ENCODE peak calls at places on chromosomes 2 and 18, in seven cellular contexts. S is trophoblast cell, M is H1, N is IMR-90, Z is H9, R is mesenchymal stem cell, X is neuronal stem cell. O is an unnamed sample.

GRCh38 chr2:1022178-1022577 is 71.5 kb downstream of the SNTG2 start:
- DNase-seq in S (no peak), M (no peak), N (no peak), Z (no peak), R (no peak), X (no peak), O (peak)

GRCh38 chr2:178066324-178066723 is 6.3 kb downstream of the PDE11A start:
- DNase-seq in S (no peak), M (no peak), N (no peak), Z (no peak), R (no peak), X (no peak), O (no peak)

GRCh38 chr2:6576312-6576711 is 289.4 kb downstream of the CMPK2 start:
- DNase-seq in S (peak), M (no peak), N (peak), Z (no peak), R (peak), X (no peak), O (no peak)

GRCh38 chr18:9708057-9708881 is at the start of gene RAB31:
- DNase-seq in S (peak), M (peak), N (peak), Z (peak), R (peak), X (peak), O (peak)

GRCh38 chr2:112048887-112049286 is 6.2 kb upstream of the TMEM87B start:
- DNase-seq in S (peak), M (no peak), N (peak), Z (no peak), R (peak), X (peak), O (peak)

GRCh38 chr2:11710210-11710609 is 36.2 kb upstream of the LPIN1 start:
- DNase-seq in S (peak), M (no peak), N (peak), Z (no peak), R (peak), X (no peak), O (no peak)

GRCh38 chr18:3151379-3152264 is 68.1 kb downstream of the MYOM1 start:
- DNase-seq in S (peak), M (no peak), N (peak), Z (no peak), R (peak), X (peak), O (peak)

GRCh38 chr2:208945719-208946280 is 478.0 kb upstream of the MAP2 start:
- DNase-seq in S (no peak), M (no peak), N (no peak), Z (no peak), R (no peak), X (no peak), O (no peak)

GRCh38 chr2:207692206-207693065 is 19.0 kb upstream of the CCNYL1 start:
- DNase-seq in S (peak), M (peak), N (peak), Z (peak), R (peak), X (peak), O (peak)

GRCh38 chr18:48605408-48605845 is 66.6 kb downstream of the CTIF start:
- DNase-seq in S (no peak), M (peak), N (peak), Z (peak), R (peak), X (no peak), O (peak)

GRCh38 chr2:64291181-64291580 is 147.0 kb upstream of the PELI1 start:
- DNase-seq in S (no peak), M (no peak), N (peak), Z (no peak), R (peak), X (no peak), O (no peak)

GRCh38 chr2:97970300-97971060 is 25.3 kb downstream of the TMEM131 start:
- DNase-seq in S (no peak), M (no peak), N (no peak), Z (no peak), R (no peak), X (no peak), O (no peak)

GRCh38 chr2:41847744-41848441 is 199.9 kb upstream of the PKDCC start:
- DNase-seq in S (no peak), M (no peak), N (peak), Z (no peak), R (peak), X (no peak), O (no peak)

GRCh38 chr2:16012626-16013501 is 72.5 kb downstream of the MYCN start:
- DNase-seq in S (peak), M (peak), N (no peak), Z (peak), R (no peak), X (no peak), O (peak)

GRCh38 chr2:143690204-143690603 is 561.0 kb downstream of the ARHGAP15 start:
- DNase-seq in S (no peak), M (no peak), N (no peak), Z (no peak), R (no peak), X (no peak), O (no peak)

GRCh38 chr2:123500988-123501387 is 524.1 kb upstream of the CNTNAP5 start:
- DNase-seq in S (no peak), M (no peak), N (no peak), Z (no peak), R (peak), X (no peak), O (no peak)

GRCh38 chr2:133766164-133766832 is 198.0 kb upstream of the NCKAP5 start:
- DNase-seq in S (no peak), M (no peak), N (peak), Z (no peak), R (no peak), X (no peak), O (no peak)

GRCh38 chr2:157032019-157032418 is 225.5 kb upstream of the GALNT5 start:
- DNase-seq in S (peak), M (no peak), N (peak), Z (no peak), R (peak), X (no peak), O (no peak)

GRCh38 chr2:23465138-23465537 is 80.2 kb downstream of the KLHL29 start:
- DNase-seq in S (no peak), M (no peak), N (no peak), Z (no peak), R (no peak), X (no peak), O (no peak)
- H3K4ac ChIP-seq in S (no peak), M (no peak), N (no peak), Z (no peak), R (no peak), X (no peak), O (no peak)

GRCh38 chr2:44087037-44087713 is 81.5 kb upstream of the PPM1B start:
- DNase-seq in S (peak), M (peak), N (peak), Z (peak), R (peak), X (peak), O (peak)
- H3K9ac ChIP-seq in S (no peak), M (peak), N (peak), Z (peak), R (peak), X (no peak), O (peak)

GRCh38 chr2:113217455-113218282 is 43.9 kb downstream of the PSD4 start:
- DNase-seq in S (no peak), M (no peak), N (no peak), Z (no peak), R (no peak), X (no peak), O (peak)
- H4K8ac ChIP-seq in S (no peak), M (no peak), N (no peak), Z (no peak), R (peak), X (no peak), O (no peak)

DNA sequence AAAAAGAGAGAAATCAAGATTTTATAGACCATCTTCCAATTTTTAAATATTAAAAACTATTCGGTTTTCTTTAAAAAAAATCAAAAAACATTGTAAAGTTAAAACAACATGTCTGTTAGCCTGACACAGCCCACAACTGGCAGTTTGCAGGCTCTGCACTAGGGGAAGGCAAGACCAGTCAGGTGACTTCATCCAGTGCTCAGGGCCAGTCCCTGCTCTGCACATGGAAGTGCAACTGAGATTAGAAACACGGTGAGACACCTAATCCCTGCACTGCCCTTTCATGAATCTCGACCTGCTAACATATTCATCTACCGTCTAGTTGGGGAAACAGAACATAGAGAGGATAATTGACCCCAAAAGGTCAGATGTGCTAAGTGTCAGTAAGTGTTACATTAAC is 135.2 kb downstream of the BARD1 start:
- DNase-seq in S (no peak), M (no peak), N (no peak), Z (no peak), R (no peak), X (no peak), O (no peak)
- H3K4ac ChIP-seq in S (no peak), M (no peak), N (no peak), Z (no peak), R (no peak), X (no peak), O (no peak)

DNA sequence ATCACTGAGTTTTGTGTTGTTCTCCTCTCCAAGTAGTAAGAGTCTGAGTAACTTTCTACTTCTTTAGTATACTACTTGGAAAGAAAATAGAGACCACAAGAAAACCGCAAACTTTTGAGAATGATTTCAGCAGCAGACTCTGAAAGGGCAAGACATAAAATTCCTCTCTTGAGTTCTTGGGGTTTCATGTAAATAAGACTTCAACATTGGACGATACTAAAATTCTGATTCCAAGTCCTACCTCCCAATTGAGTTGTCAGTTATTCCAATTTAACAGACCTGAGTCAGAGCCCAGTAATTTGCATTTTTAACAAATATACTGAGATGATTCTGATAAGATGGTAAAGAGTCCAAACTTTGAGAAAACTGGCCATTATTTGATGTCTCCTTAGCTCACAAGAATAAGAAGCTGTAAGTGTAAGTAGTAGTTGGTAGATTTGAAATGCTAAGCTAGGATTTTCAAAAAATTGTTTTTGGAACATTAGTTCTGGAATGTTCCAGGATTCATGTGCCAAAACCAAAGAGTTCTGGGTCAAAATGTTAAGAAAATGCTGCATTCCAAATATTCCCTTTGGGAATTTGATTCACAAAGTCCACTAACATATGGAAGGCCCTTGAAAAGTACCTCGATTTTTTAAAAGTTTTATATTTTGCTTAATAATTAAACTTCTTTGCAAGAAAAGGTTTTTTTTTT is 261.5 kb upstream of the SPOPL start:
- DNase-seq in S (no peak), M (no peak), N (no peak), Z (no peak), R (no peak), X (no peak), O (no peak)
- H3K9ac ChIP-seq in S (no peak), M (no peak), N (no peak), Z (no peak), R (peak), X (no peak), O (no peak)

DNA sequence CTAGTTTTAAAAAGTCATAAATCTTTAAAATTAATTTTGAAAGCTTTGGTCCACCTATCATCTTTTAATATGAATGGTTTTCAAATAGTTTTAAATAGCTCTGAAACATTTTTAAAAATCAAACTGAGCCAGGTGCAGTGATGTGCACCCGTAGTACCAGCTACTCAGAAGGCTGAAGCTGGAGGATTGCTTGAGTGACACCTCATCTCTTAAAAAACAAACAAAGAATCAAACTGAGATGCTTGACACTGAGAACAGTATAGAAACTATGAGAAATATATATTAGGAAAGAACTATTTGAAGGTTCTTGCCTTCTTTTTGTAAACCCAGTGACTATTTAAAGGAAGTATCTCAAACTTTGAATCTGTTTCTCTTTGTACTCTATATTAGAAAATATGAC is 67.4 kb downstream of the BARD1 start:
- DNase-seq in S (no peak), M (no peak), N (no peak), Z (no peak), R (no peak), X (no peak), O (no peak)
- H4K8ac ChIP-seq in S (no peak), M (no peak), N (no peak), Z (no peak), R (no peak), X (no peak), O (no peak)

GRCh38 chr2:74542978-74543377 is 10.8 kb downstream of the LOXL3 start:
- DNase-seq in S (no peak), M (no peak), N (no peak), Z (no peak), R (no peak), X (no peak), O (no peak)

GRCh38 chr2:74548285-74548918 is 5.3 kb downstream of the LOXL3 start:
- DNase-seq in S (no peak), M (no peak), N (no peak), Z (no peak), R (no peak), X (no peak), O (no peak)

GRCh38 chr2:74544634-74545033 is 9.1 kb downstream of the LOXL3 start:
- DNase-seq in S (peak), M (no peak), N (no peak), Z (no peak), R (no peak), X (no peak), O (no peak)

GRCh38 chr2:74548919-74549684 is 4.6 kb downstream of the LOXL3 start:
- DNase-seq in S (peak), M (peak), N (peak), Z (peak), R (peak), X (peak), O (peak)

DNA sequence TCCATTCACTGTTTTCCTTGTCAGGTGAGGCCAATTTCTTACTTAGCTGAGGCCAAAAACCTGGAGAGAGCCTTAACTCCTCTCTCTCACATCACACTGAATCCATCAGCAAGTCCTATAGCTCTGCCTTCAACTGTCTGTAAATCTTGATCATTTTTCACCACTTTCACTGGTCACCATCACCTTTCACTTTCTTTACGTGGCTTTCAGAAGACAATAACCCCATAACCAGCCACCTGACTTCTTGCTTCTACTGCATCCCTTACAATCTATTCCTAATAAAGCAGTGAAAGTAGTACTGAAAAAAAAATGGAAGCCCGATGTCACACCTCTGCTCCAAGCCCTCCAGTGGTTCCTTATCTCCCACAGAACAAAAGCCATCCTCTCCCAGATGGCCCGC is 7.7 kb downstream of the LOXL3 start:
- DNase-seq in S (no peak), M (no peak), N (no peak), Z (no peak), R (no peak), X (no peak), O (peak)
- H3K4ac ChIP-seq in S (no peak), M (no peak), N (no peak), Z (no peak), R (no peak), X (no peak), O (no peak)

GRCh38 chr18:57436193-57436964 is 1.2 kb downstream of the ONECUT2 start:
- DNase-seq in S (no peak), M (peak), N (no peak), Z (no peak), R (no peak), X (no peak), O (peak)

GRCh38 chr18:57435851-57436192 is 648 bp downstream of the ONECUT2 start:
- DNase-seq in S (no peak), M (peak), N (no peak), Z (no peak), R (no peak), X (no peak), O (no peak)

GRCh38 chr18:57434177-57434535 is 1.0 kb upstream of the ONECUT2 start:
- DNase-seq in S (no peak), M (peak), N (no peak), Z (peak), R (no peak), X (no peak), O (no peak)

GRCh38 chr18:57433492-57434176 is 1.5 kb upstream of the ONECUT2 start:
- DNase-seq in S (peak), M (no peak), N (no peak), Z (no peak), R (no peak), X (peak), O (peak)

GRCh38 chr18:57434536-57435494 is at the start of gene ONECUT2:
- DNase-seq in S (peak), M (peak), N (peak), Z (peak), R (peak), X (peak), O (peak)
- H3K9ac ChIP-seq in S (no peak), M (no peak), N (no peak), Z (no peak), R (no peak), X (peak), O (peak)

GRCh38 chr2:171968509-171968908 is 31.2 kb upstream of the METAP1D start:
- DNase-seq in S (no peak), M (no peak), N (no peak), Z (no peak), R (no peak), X (no peak), O (no peak)

GRCh38 chr2:171966688-171967087 is 33.1 kb upstream of the METAP1D start:
- DNase-seq in S (no peak), M (no peak), N (no peak), Z (no peak), R (no peak), X (no peak), O (no peak)

DNA sequence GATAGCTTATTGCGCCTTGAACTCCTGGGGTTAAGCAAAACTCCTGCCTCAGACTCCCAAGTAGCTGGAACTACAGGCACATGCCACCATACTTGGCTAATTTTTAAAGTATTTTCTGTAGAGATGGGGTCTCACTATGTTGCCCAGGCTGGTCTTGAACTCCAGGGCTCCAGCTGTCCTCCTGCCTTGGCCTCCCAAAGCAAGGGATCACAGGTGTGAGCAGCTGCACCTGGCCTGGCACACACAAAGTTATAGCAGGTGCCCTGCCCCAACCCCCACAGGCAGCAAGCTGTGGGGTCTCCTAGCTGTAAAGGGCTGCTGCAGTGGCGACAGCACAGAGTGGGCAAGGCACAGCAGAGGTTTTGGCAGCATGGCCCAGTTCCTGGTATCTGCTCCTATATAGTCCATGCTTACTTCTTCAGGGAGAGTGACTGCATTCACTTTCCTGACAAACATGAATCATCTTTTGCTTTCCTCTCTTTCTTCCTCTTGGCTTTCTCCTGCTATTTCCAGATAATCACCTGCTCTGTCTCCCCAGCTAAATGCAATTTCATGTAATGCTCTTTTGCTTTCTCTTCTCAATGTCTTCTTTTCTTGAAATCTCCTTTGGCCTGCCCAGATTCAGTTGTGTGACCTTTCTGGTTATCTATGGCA is 27.3 kb upstream of the METAP1D start:
- DNase-seq in S (no peak), M (no peak), N (no peak), Z (no peak), R (no peak), X (no peak), O (no peak)
- H4K8ac ChIP-seq in S (no peak), M (no peak), N (no peak), Z (no peak), R (no peak), X (no peak), O (no peak)

GRCh38 chr2:96894151-96894531 is 24.3 kb upstream of the SEMA4C start:
- DNase-seq in S (no peak), M (no peak), N (no peak), Z (no peak), R (no peak), X (no peak), O (no peak)
- H3K4ac ChIP-seq in S (no peak), M (no peak), N (no peak), Z (no peak), R (no peak), X (no peak), O (no peak)